ENCODE peak calls at places on chromosomes 4 and X, in six cellular contexts. Y is WERI-Rb-1; L is CD8-positive, alpha-beta memory T cell; D is adipocyte; J is spleen; P is pancreas. O is an unnamed sample. For H3K36me3, the result is how much of the 10 kb centered on the place peaks cover.

GRCh38 chr4:76410621-76411020 is 10.3 kb downstream of the CCDC158 start:
- DNase-seq in P (no peak), J (no peak), L (no peak), D (no peak), Y (no peak), O (no peak)

GRCh38 chrX:10233696-10234095 is 76.9 kb downstream of the CLCN4 start:
- DNase-seq in P (no peak), J (no peak), L (no peak), Y (no peak), D (no peak), O (no peak)

GRCh38 chr4:154559141-154559841 is 3.5 kb upstream of the FGB start:
- DNase-seq in J (no peak), D (peak), Y (peak), P (no peak), L (no peak), O (no peak)

GRCh38 chrX:107304141-107304540 is 97.7 kb downstream of the DNAAF6 start:
- DNase-seq in Y (no peak), J (no peak), D (no peak), L (no peak), P (no peak), O (no peak)

GRCh38 chrX:119015407-119016242 is 41.2 kb downstream of the LONRF3 start:
- DNase-seq in J (no peak), D (peak), L (no peak), P (peak), Y (no peak), O (no peak)

GRCh38 chrX:137234651-137235402 is 201.0 kb upstream of the GPR101 start:
- DNase-seq in Y (no peak), J (no peak), L (no peak), D (no peak), P (no peak), O (no peak)

GRCh38 chr4:95506264-95506663 is 42.5 kb downstream of the UNC5C start:
- DNase-seq in P (no peak), D (no peak), L (no peak), J (no peak), Y (no peak), O (no peak)

GRCh38 chr4:121454251-121454979 is 73.6 kb upstream of the QRFPR start:
- DNase-seq in J (no peak), P (no peak), D (no peak), L (no peak), Y (no peak), O (no peak)

GRCh38 chr4:80367737-80368136 is 32.2 kb downstream of the CFAP299 start:
- DNase-seq in L (no peak), Y (no peak), P (no peak), D (no peak), J (no peak), O (no peak)

GRCh38 chrX:101229155-101229554 is 9.6 kb downstream of the DRP2 start:
- DNase-seq in L (no peak), D (peak), J (no peak), P (no peak), Y (no peak), O (no peak)

GRCh38 chrX:129932792-129933321 is 26.9 kb downstream of the UTP14A start:
- DNase-seq in Y (peak), P (no peak), J (peak), D (peak), L (no peak), O (no peak)

DNA sequence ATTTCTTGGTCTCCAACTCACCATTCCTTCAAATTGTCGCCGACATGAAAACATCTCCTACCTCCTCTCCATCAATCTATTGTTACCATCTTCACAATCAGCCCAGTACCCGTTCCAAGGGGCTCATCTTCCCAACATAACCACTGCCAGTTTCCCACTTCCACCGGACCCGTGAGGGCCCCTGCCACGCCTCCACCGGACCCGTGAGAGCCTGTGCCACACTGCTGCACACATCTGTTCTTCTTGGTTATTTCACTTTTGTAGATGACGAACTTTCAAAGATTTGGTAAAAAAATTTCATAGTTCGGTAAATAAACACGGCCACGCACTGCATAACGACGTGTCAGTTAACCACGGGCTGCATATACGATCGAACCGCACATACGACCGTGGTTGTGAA is 65.0 kb downstream of the FAT1 start:
- DNase-seq in J (no peak), L (no peak), Y (no peak), D (no peak), P (no peak), O (no peak)
- H3K36me3 ChIP-seq in J (under half), L (under half), Y (under half), D (under half), P (under half), O (under half)

GRCh38 chr4:47877204-47877603 is 37.2 kb downstream of the NFXL1 start:
- DNase-seq in P (no peak), J (no peak), Y (no peak), D (no peak), L (no peak), O (no peak)
- H3K36me3 ChIP-seq in P (under half), J (half or more), Y (half or more), D (half or more), L (under half), O (under half)

DNA sequence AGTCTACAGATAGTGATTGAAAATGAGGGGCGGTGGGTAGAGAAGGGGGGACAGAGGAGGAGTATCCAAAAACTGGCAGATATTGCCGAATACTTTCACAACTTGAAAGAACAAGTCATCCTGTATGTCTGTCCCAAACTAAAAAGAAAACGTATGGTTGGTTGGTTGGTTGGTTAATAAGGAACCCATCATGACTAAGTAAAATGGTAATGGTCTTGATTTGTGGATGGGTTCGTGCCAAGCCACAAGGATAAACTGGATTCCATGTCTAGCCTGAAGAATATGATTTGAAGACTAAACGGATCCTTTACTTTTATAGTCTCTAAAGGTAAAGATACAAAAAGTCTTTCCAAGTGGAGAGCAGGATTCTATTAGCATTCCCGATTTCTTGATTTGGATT is 208.4 kb downstream of the DCLK2 start:
- DNase-seq in J (no peak), Y (no peak), L (no peak), P (no peak), D (no peak), O (no peak)
- H3K36me3 ChIP-seq in J (under half), Y (under half), L (under half), P (under half), D (under half), O (under half)

DNA sequence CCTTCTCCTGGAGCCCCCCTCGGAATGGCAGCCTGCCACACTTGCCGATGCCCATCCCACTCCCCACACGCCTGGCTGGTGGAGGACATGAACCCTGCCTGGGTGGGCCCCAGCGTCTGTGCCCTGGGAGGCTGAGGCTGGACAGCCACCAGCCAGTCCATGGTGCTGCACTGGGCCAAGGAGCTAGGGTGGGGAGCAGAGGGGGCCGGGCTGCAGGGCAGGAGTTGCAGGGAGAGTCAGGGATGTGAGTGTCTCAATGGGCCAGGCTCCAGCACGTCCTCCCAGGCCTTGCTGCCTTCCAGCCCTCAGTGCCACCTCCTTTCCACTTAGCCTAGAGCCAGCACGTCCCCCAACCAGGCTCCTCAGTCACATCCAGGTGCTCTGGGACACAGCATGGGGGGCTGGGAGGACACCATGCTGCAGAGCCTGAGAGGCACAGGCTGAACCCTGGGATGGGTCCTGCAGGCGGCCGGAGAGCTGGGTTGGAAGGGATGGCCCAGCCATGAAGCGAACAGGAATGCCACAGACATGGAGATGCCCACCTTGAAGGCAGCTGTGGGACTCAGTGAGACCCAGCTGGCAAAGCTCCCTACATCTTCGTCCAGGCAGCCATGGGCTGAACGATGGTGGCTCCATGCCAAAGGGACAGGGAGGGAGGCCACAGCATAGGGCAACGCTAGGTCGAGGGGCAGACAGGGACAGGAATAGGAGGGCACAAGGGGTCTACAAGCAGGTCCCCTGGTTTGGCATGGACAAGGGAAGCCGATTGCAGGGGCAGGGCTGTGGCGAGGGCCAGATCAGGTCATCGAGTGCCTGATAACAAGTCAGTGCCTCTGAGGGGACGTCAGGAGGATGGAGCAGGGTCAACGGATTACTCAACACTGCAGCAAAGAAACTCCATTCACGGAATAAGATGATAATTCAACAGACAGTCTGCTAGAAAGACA is 30.1 kb upstream of the MXD4 start:
- DNase-seq in L (no peak), P (no peak), Y (peak), J (peak), D (no peak), O (no peak)
- H3K36me3 ChIP-seq in L (under half), P (under half), Y (under half), J (under half), D (under half), O (under half)

GRCh38 chr4:145168578-145169187 is 11.7 kb downstream of the OTUD4 start:
- DNase-seq in P (no peak), D (no peak), J (no peak), L (no peak), Y (no peak), O (no peak)
- H3K36me3 ChIP-seq in P (under half), D (under half), J (half or more), L (under half), Y (half or more), O (under half)

GRCh38 chr4:69848028-69848427 is 11.9 kb downstream of the SULT1E1 start:
- DNase-seq in L (no peak), P (no peak), J (no peak), Y (no peak), D (no peak), O (no peak)

GRCh38 chr4:69855822-69856221 is 4.1 kb downstream of the SULT1E1 start:
- DNase-seq in Y (no peak), P (no peak), D (no peak), J (no peak), L (no peak), O (no peak)

GRCh38 chr4:69849297-69849696 is 10.6 kb downstream of the SULT1E1 start:
- DNase-seq in Y (no peak), D (no peak), L (no peak), J (no peak), P (no peak), O (no peak)

GRCh38 chr4:69849969-69850368 is 10.0 kb downstream of the SULT1E1 start:
- DNase-seq in J (no peak), Y (no peak), P (no peak), D (no peak), L (no peak), O (no peak)
- H3K36me3 ChIP-seq in J (under half), Y (under half), P (under half), D (under half), L (under half), O (under half)

O was measured in effector memory CD4-positive, alpha-beta T cell.